ENCODE peak calls at places on chromosome 5, in six cellular contexts. One of them, this sample, is unnamed.

GRCh38 chr5:135053278-135053677 is 19.2 kb upstream of the PITX1 start:
- DNase-seq in CD8-positive, alpha-beta memory T cell: no peak
- DNase-seq in transverse colon: peak; percentile 38
- DNase-seq in upper lobe of right lung: no peak
- DNase-seq in GM23338: no peak
- DNase-seq in ovary: no peak
- DNase-seq in this sample: peak; percentile 12

GRCh38 chr5:60487885-60488425 is 212.0 kb downstream of the DEPDC1B start:
- DNase-seq in CD8-positive, alpha-beta memory T cell: no peak
- DNase-seq in transverse colon: peak; percentile 52
- DNase-seq in upper lobe of right lung: no peak
- DNase-seq in GM23338: no peak
- DNase-seq in ovary: no peak
- DNase-seq in this sample: no peak

GRCh38 chr5:14902826-14903560 is 31.4 kb upstream of the ANKH start:
- DNase-seq in CD8-positive, alpha-beta memory T cell: no peak
- DNase-seq in transverse colon: no peak
- DNase-seq in upper lobe of right lung: no peak
- DNase-seq in GM23338: no peak
- DNase-seq in ovary: no peak
- DNase-seq in this sample: no peak

GRCh38 chr5:138011991-138012390 is 20.9 kb downstream of the FAM13B start:
- DNase-seq in CD8-positive, alpha-beta memory T cell: no peak
- DNase-seq in transverse colon: no peak
- DNase-seq in upper lobe of right lung: no peak
- DNase-seq in GM23338: no peak
- DNase-seq in ovary: no peak
- DNase-seq in this sample: no peak

GRCh38 chr5:141487131-141487530 is 1.8 kb upstream of the PCDHGC5 start:
- DNase-seq in CD8-positive, alpha-beta memory T cell: no peak
- DNase-seq in transverse colon: no peak
- DNase-seq in upper lobe of right lung: no peak
- DNase-seq in GM23338: no peak
- DNase-seq in ovary: no peak
- DNase-seq in this sample: no peak

GRCh38 chr5:169412858-169413257 is 111.9 kb upstream of the SLIT3 start:
- DNase-seq in CD8-positive, alpha-beta memory T cell: no peak
- DNase-seq in transverse colon: no peak
- DNase-seq in upper lobe of right lung: no peak
- DNase-seq in GM23338: no peak
- DNase-seq in ovary: no peak
- DNase-seq in this sample: no peak

GRCh38 chr5:111224561-111224989 is 391 bp downstream of the CAMK4 start:
- DNase-seq in CD8-positive, alpha-beta memory T cell: no peak
- DNase-seq in transverse colon: no peak
- DNase-seq in upper lobe of right lung: peak; percentile 60
- DNase-seq in GM23338: no peak
- DNase-seq in ovary: peak; percentile 25
- DNase-seq in this sample: no peak

GRCh38 chr5:124453221-124454032 is 293.0 kb downstream of the ZNF608 start:
- DNase-seq in CD8-positive, alpha-beta memory T cell: no peak
- DNase-seq in transverse colon: no peak
- DNase-seq in upper lobe of right lung: no peak
- DNase-seq in GM23338: no peak
- DNase-seq in ovary: no peak
- DNase-seq in this sample: no peak

GRCh38 chr5:55036477-55036876 is 12.4 kb downstream of the GZMK start:
- DNase-seq in CD8-positive, alpha-beta memory T cell: no peak
- DNase-seq in transverse colon: no peak
- DNase-seq in upper lobe of right lung: no peak
- DNase-seq in GM23338: no peak
- DNase-seq in ovary: no peak
- DNase-seq in this sample: no peak

GRCh38 chr5:68928617-68929302 is 165.1 kb upstream of the SLC30A5 start:
- DNase-seq in CD8-positive, alpha-beta memory T cell: no peak
- DNase-seq in transverse colon: no peak
- DNase-seq in upper lobe of right lung: no peak
- DNase-seq in GM23338: no peak
- DNase-seq in ovary: no peak
- DNase-seq in this sample: no peak

GRCh38 chr5:130198927-130199326 is 294.7 kb downstream of the CHSY3 start:
- DNase-seq in CD8-positive, alpha-beta memory T cell: no peak
- DNase-seq in transverse colon: no peak
- DNase-seq in upper lobe of right lung: no peak
- DNase-seq in GM23338: peak; percentile 70
- DNase-seq in ovary: no peak
- DNase-seq in this sample: no peak

GRCh38 chr5:170283296-170283695 is 14.3 kb downstream of the LCP2 start:
- DNase-seq in CD8-positive, alpha-beta memory T cell: no peak
- DNase-seq in transverse colon: no peak
- DNase-seq in upper lobe of right lung: no peak
- DNase-seq in GM23338: no peak
- DNase-seq in ovary: no peak
- DNase-seq in this sample: no peak

GRCh38 chr5:117893211-117893610 is 1095.1 kb downstream of the DTWD2 start:
- DNase-seq in CD8-positive, alpha-beta memory T cell: no peak
- DNase-seq in transverse colon: no peak
- DNase-seq in upper lobe of right lung: no peak
- DNase-seq in GM23338: no peak
- DNase-seq in ovary: no peak
- DNase-seq in this sample: no peak

GRCh38 chr5:125668904-125669303 is 754.3 kb upstream of the GRAMD2B start:
- DNase-seq in CD8-positive, alpha-beta memory T cell: no peak
- DNase-seq in transverse colon: peak; percentile 28
- DNase-seq in upper lobe of right lung: no peak
- DNase-seq in GM23338: peak; percentile 33
- DNase-seq in ovary: no peak
- DNase-seq in this sample: no peak

GRCh38 chr5:93017854-93018253 is 563.2 kb downstream of the NR2F1-AS1 start:
- DNase-seq in CD8-positive, alpha-beta memory T cell: no peak
- DNase-seq in transverse colon: no peak
- DNase-seq in upper lobe of right lung: no peak
- DNase-seq in GM23338: no peak
- DNase-seq in ovary: no peak
- DNase-seq in this sample: no peak

GRCh38 chr5:128701301-128701700 is 163.3 kb upstream of the FBN2 start:
- DNase-seq in CD8-positive, alpha-beta memory T cell: no peak
- DNase-seq in transverse colon: no peak
- DNase-seq in upper lobe of right lung: no peak
- DNase-seq in GM23338: no peak
- DNase-seq in ovary: no peak
- DNase-seq in this sample: no peak

GRCh38 chr5:88094403-88094802 is 174.2 kb downstream of the TMEM161B start:
- DNase-seq in CD8-positive, alpha-beta memory T cell: no peak
- DNase-seq in transverse colon: no peak
- DNase-seq in upper lobe of right lung: no peak
- DNase-seq in GM23338: no peak
- DNase-seq in ovary: no peak
- DNase-seq in this sample: no peak

GRCh38 chr5:54455413-54456157 is at the start of gene HSPB3:
- DNase-seq in CD8-positive, alpha-beta memory T cell: no peak
- DNase-seq in transverse colon: peak; percentile 22
- DNase-seq in upper lobe of right lung: no peak
- DNase-seq in GM23338: no peak
- DNase-seq in ovary: peak; percentile 28
- DNase-seq in this sample: peak; percentile 33

GRCh38 chr5:122515709-122516431 is 203.8 kb downstream of the SNCAIP start:
- DNase-seq in CD8-positive, alpha-beta memory T cell: no peak
- DNase-seq in transverse colon: peak; percentile 25
- DNase-seq in upper lobe of right lung: no peak
- DNase-seq in GM23338: peak; percentile 91
- DNase-seq in ovary: peak; percentile 58
- DNase-seq in this sample: no peak

GRCh38 chr5:98755406-98755805 is 18.1 kb upstream of the RGMB start:
- DNase-seq in CD8-positive, alpha-beta memory T cell: no peak
- DNase-seq in transverse colon: no peak
- DNase-seq in upper lobe of right lung: no peak
- DNase-seq in GM23338: no peak
- DNase-seq in ovary: no peak
- DNase-seq in this sample: no peak

GRCh38 chr5:91591076-91591475 is 208.0 kb upstream of the ARRDC3 start:
- DNase-seq in CD8-positive, alpha-beta memory T cell: no peak
- DNase-seq in transverse colon: no peak
- DNase-seq in upper lobe of right lung: no peak
- DNase-seq in GM23338: peak; percentile 67
- DNase-seq in ovary: no peak
- DNase-seq in this sample: no peak

GRCh38 chr5:113058706-113059226 is 82.2 kb downstream of the DCP2 start:
- DNase-seq in CD8-positive, alpha-beta memory T cell: no peak
- DNase-seq in transverse colon: no peak
- DNase-seq in upper lobe of right lung: no peak
- DNase-seq in GM23338: no peak
- DNase-seq in ovary: no peak
- DNase-seq in this sample: no peak

GRCh38 chr5:180648658-180649296 is 623 bp downstream of the FLT4 start:
- DNase-seq in CD8-positive, alpha-beta memory T cell: peak; percentile 46
- DNase-seq in transverse colon: no peak
- DNase-seq in upper lobe of right lung: peak; percentile 65
- DNase-seq in GM23338: peak; percentile 69
- DNase-seq in ovary: no peak
- DNase-seq in this sample: no peak

GRCh38 chr5:28344803-28345433 is 1306.5 kb upstream of the CDH9 start:
- DNase-seq in CD8-positive, alpha-beta memory T cell: no peak
- DNase-seq in transverse colon: no peak
- DNase-seq in upper lobe of right lung: no peak
- DNase-seq in GM23338: peak; percentile 90
- DNase-seq in ovary: no peak
- DNase-seq in this sample: no peak

GRCh38 chr5:81751836-81752643 is 1.1 kb upstream of the SSBP2 start:
- DNase-seq in CD8-positive, alpha-beta memory T cell: no peak
- DNase-seq in transverse colon: no peak
- DNase-seq in upper lobe of right lung: no peak
- DNase-seq in GM23338: peak; percentile 55
- DNase-seq in ovary: peak; percentile 66
- DNase-seq in this sample: no peak

GRCh38 chr5:14123974-14124482 is 19.1 kb upstream of the TRIO start:
- DNase-seq in CD8-positive, alpha-beta memory T cell: no peak
- DNase-seq in transverse colon: no peak
- DNase-seq in upper lobe of right lung: no peak
- DNase-seq in GM23338: no peak
- DNase-seq in ovary: no peak
- DNase-seq in this sample: no peak

GRCh38 chr5:179953934-179954833 is 46.5 kb upstream of the TBC1D9B start:
- DNase-seq in CD8-positive, alpha-beta memory T cell: no peak
- DNase-seq in transverse colon: no peak
- DNase-seq in upper lobe of right lung: no peak
- DNase-seq in GM23338: no peak
- DNase-seq in ovary: no peak
- DNase-seq in this sample: no peak

DNA sequence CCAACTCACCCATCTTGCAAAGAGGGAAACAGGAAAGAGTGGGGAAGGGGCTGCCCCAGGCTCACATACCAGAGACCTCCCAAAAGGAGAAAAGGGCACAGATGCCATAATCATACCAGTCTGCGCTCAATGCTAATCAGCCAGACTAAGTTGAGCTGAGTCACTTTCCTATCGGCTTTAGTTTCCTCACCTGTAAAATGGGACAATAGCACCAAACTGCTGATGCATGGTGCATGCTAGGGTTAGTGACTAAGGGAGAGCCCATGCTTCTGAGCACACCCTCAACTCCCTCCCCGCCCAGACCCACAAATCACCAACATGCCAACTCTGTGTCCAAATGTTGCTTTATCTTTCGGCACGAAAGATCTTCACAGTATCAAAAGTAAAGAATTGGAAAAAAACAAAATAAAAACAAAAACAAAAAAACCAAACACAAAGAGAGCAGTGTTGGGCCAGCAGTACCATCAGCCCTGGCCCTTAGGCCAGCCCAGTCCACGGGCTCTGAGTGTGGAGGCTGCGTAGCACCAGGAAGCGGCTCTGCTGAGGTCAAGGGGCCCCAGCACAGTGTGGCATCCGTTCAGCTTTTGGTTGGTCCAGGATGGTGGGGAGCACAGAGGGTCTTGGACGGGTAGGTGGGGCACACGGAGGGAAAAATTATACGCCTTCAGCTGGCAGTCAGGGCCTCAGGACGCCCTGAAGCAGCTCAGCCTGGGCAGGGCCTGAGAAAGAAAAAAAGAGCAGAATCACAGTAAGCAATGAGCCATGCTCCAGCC is 2.9 kb upstream of the DDX41 start:
- DNase-seq in CD8-positive, alpha-beta memory T cell: no peak
- DNase-seq in transverse colon: no peak
- DNase-seq in upper lobe of right lung: peak; percentile 59
- DNase-seq in GM23338: no peak
- DNase-seq in ovary: peak; percentile 16
- DNase-seq in this sample: peak; percentile 28
- H3K4me3 ChIP-seq in CD8-positive, alpha-beta memory T cell: no peak overlapping the region
- H3K4me3 ChIP-seq in transverse colon: no peak overlapping the region
- H3K4me3 ChIP-seq in upper lobe of right lung: no peak overlapping the region
- H3K4me3 ChIP-seq in GM23338: no peak overlapping the region
- H3K4me3 ChIP-seq in ovary: no peak overlapping the region
- H3K4me3 ChIP-seq in this sample: peak overlapping the region; percentile 11

GRCh38 chr5:131773805-131774204 is 23.0 kb downstream of the FNIP1 start:
- DNase-seq in CD8-positive, alpha-beta memory T cell: no peak
- DNase-seq in transverse colon: no peak
- DNase-seq in upper lobe of right lung: no peak
- DNase-seq in GM23338: no peak
- DNase-seq in ovary: no peak
- DNase-seq in this sample: no peak

GRCh38 chr5:131769961-131770360 is 26.9 kb downstream of the FNIP1 start:
- DNase-seq in CD8-positive, alpha-beta memory T cell: no peak
- DNase-seq in transverse colon: no peak
- DNase-seq in upper lobe of right lung: no peak
- DNase-seq in GM23338: no peak
- DNase-seq in ovary: no peak
- DNase-seq in this sample: no peak

GRCh38 chr5:131771692-131772091 is 25.1 kb downstream of the FNIP1 start:
- DNase-seq in CD8-positive, alpha-beta memory T cell: no peak
- DNase-seq in transverse colon: no peak
- DNase-seq in upper lobe of right lung: no peak
- DNase-seq in GM23338: no peak
- DNase-seq in ovary: no peak
- DNase-seq in this sample: no peak

GRCh38 chr5:131776451-131776850 is 20.4 kb downstream of the FNIP1 start:
- DNase-seq in CD8-positive, alpha-beta memory T cell: no peak
- DNase-seq in transverse colon: no peak
- DNase-seq in upper lobe of right lung: no peak
- DNase-seq in GM23338: no peak
- DNase-seq in ovary: no peak
- DNase-seq in this sample: no peak

GRCh38 chr5:131774652-131775367 is 22.0 kb downstream of the FNIP1 start:
- DNase-seq in CD8-positive, alpha-beta memory T cell: no peak
- DNase-seq in transverse colon: no peak
- DNase-seq in upper lobe of right lung: no peak
- DNase-seq in GM23338: no peak
- DNase-seq in ovary: no peak
- DNase-seq in this sample: no peak
- H3K27ac ChIP-seq in CD8-positive, alpha-beta memory T cell: no peak overlapping the region
- H3K27ac ChIP-seq in transverse colon: no peak overlapping the region
- H3K27ac ChIP-seq in upper lobe of right lung: no peak overlapping the region
- H3K27ac ChIP-seq in GM23338: no peak overlapping the region
- H3K27ac ChIP-seq in ovary: no peak overlapping the region
- H3K27ac ChIP-seq in this sample: peak overlapping the region; percentile 72

GRCh38 chr5:157265714-157266285 is at the start of gene CYFIP2:
- DNase-seq in CD8-positive, alpha-beta memory T cell: peak; percentile 92
- DNase-seq in transverse colon: peak; percentile 80
- DNase-seq in upper lobe of right lung: peak; percentile 87
- DNase-seq in GM23338: peak; percentile 88
- DNase-seq in ovary: peak; percentile 54
- DNase-seq in this sample: peak; percentile 62
- H3K4me1 ChIP-seq in CD8-positive, alpha-beta memory T cell: peaks cover 66% of the 10 kb centered on the region
- H3K4me1 ChIP-seq in transverse colon: peaks cover 4% of the 10 kb centered on the region
- H3K4me1 ChIP-seq in upper lobe of right lung: peaks cover 7% of the 10 kb centered on the region
- H3K4me1 ChIP-seq in GM23338: peaks cover 33% of the 10 kb centered on the region
- H3K4me1 ChIP-seq in ovary: no peaks in the 10 kb centered on the region
- H3K4me1 ChIP-seq in this sample: peaks cover 16% of the 10 kb centered on the region

GRCh38 chr5:56825222-56825824 is 10.0 kb downstream of the MAP3K1 start:
- DNase-seq in CD8-positive, alpha-beta memory T cell: no peak
- DNase-seq in transverse colon: no peak
- DNase-seq in upper lobe of right lung: no peak
- DNase-seq in GM23338: no peak
- DNase-seq in ovary: no peak
- DNase-seq in this sample: no peak
- H3K4me3 ChIP-seq in CD8-positive, alpha-beta memory T cell: no peak overlapping the region
- H3K4me3 ChIP-seq in transverse colon: no peak overlapping the region
- H3K4me3 ChIP-seq in upper lobe of right lung: no peak overlapping the region
- H3K4me3 ChIP-seq in GM23338: no peak overlapping the region
- H3K4me3 ChIP-seq in ovary: no peak overlapping the region
- H3K4me3 ChIP-seq in this sample: no peak overlapping the region